ENCODE peak calls at places on chromosomes 12 and 14, in six cellular contexts. I is ovary, G is uterus, O is tibial artery, R is body of pancreas, Z is astrocyte. J is an unnamed sample.
A peak's percentile ranks its signal among the peaks of the same experiment; 100 is the strongest.

GRCh38 chr12:112010415-112011344 is 2.3 kb downstream of the TMEM116 start:
- DNase-seq in I (peak; percentile 30), G (no peak), O (no peak), R (no peak), Z (no peak), J (no peak)

GRCh38 chr14:77752266-77752665 is 8.7 kb downstream of the SNW1 start:
- DNase-seq in I (no peak), G (no peak), O (no peak), R (no peak), Z (no peak), J (no peak)

GRCh38 chr14:38310420-38310995 is 54.6 kb upstream of the CLEC14A start:
- DNase-seq in I (no peak), G (no peak), O (no peak), R (no peak), Z (no peak), J (no peak)

GRCh38 chr14:23435540-23436326 is at the start of gene MYH7:
- DNase-seq in I (no peak), G (no peak), O (peak; percentile 52), R (no peak), Z (no peak), J (peak; percentile 61)

GRCh38 chr12:132488127-132489077 is 1.5 kb upstream of the FBRSL1 start:
- DNase-seq in I (peak; percentile 56), G (peak; percentile 40), O (no peak), R (no peak), Z (no peak), J (peak; percentile 75)

GRCh38 chr12:101855364-101855884 is 22.0 kb upstream of the DRAM1 start:
- DNase-seq in I (no peak), G (no peak), O (no peak), R (no peak), Z (peak; percentile 46), J (no peak)

GRCh38 chr12:13093850-13094225 is 9.6 kb downstream of the GSG1 start:
- DNase-seq in I (no peak), G (no peak), O (no peak), R (no peak), Z (peak; percentile 57), J (no peak)

GRCh38 chr12:26623136-26623535 is 209.9 kb downstream of the ITPR2 start:
- DNase-seq in I (no peak), G (no peak), O (no peak), R (no peak), Z (no peak), J (no peak)

GRCh38 chr14:50823763-50824636 is 7.0 kb downstream of the NIN start:
- DNase-seq in I (no peak), G (no peak), O (no peak), R (peak; percentile 59), Z (no peak), J (no peak)

GRCh38 chr12:48767047-48767446 is 21.8 kb downstream of the ADCY6 start:
- DNase-seq in I (no peak), G (peak; percentile 51), O (no peak), R (peak; percentile 22), Z (no peak), J (peak; percentile 69)

GRCh38 chr12:70709022-70709421 is 71.8 kb upstream of the PTPRB start:
- DNase-seq in I (no peak), G (no peak), O (no peak), R (no peak), Z (no peak), J (no peak)

GRCh38 chr14:53956427-53957201 is at the start of gene BMP4:
- DNase-seq in I (peak; percentile 84), G (peak; percentile 83), O (peak; percentile 95), R (peak; percentile 53), Z (peak; percentile 46), J (peak; percentile 84)

GRCh38 chr12:80186727-80187217 is 87.4 kb downstream of the OTOGL start:
- DNase-seq in I (peak; percentile 26), G (peak; percentile 82), O (peak; percentile 69), R (peak; percentile 75), Z (peak; percentile 92), J (peak; percentile 64)

GRCh38 chr12:120262852-120263724 is 2.4 kb downstream of the PXN start:
- DNase-seq in I (no peak), G (no peak), O (peak; percentile 80), R (no peak), Z (no peak), J (no peak)

GRCh38 chr12:48002773-48003218 is 1.5 kb downstream of the COL2A1 start:
- DNase-seq in I (peak; percentile 59), G (no peak), O (no peak), R (peak; percentile 42), Z (peak; percentile 19), J (no peak)

GRCh38 chr12:13247596-13247995 is 51.1 kb downstream of the EMP1 start:
- DNase-seq in I (no peak), G (no peak), O (no peak), R (no peak), Z (no peak), J (no peak)

GRCh38 chr14:70789361-70789760 is 20.0 kb downstream of the MAP3K9 start:
- DNase-seq in I (peak; percentile 55), G (no peak), O (no peak), R (no peak), Z (peak; percentile 61), J (no peak)

GRCh38 chr14:85197976-85198375 is 332.0 kb upstream of the FLRT2 start:
- DNase-seq in I (no peak), G (no peak), O (no peak), R (no peak), Z (no peak), J (no peak)

GRCh38 chr12:98329589-98329988 is 185.8 kb upstream of the TMPO start:
- DNase-seq in I (no peak), G (no peak), O (no peak), R (no peak), Z (no peak), J (no peak)

GRCh38 chr12:131808744-131809371 is 19.3 kb upstream of the MMP17 start:
- DNase-seq in I (no peak), G (no peak), O (no peak), R (no peak), Z (no peak), J (no peak)

GRCh38 chr14:89481167-89481566 is 64.1 kb upstream of the FOXN3 start:
- DNase-seq in I (no peak), G (no peak), O (peak; percentile 85), R (no peak), Z (no peak), J (peak; percentile 94)

GRCh38 chr12:23751641-23752040 is 197.8 kb downstream of the SOX5 start:
- DNase-seq in I (no peak), G (no peak), O (no peak), R (no peak), Z (no peak), J (no peak)

GRCh38 chr12:78121969-78122610 is 291.4 kb downstream of the NAV3 start:
- DNase-seq in I (no peak), G (no peak), O (no peak), R (no peak), Z (peak; percentile 44), J (no peak)

GRCh38 chr12:115897718-115898117 is 379.8 kb downstream of the MED13L start:
- DNase-seq in I (no peak), G (no peak), O (no peak), R (no peak), Z (peak; percentile 9), J (no peak)

GRCh38 chr14:89252887-89253532 is 164.0 kb downstream of the FOXN3 start:
- DNase-seq in I (no peak), G (no peak), O (peak; percentile 79), R (no peak), Z (no peak), J (no peak)

DNA sequence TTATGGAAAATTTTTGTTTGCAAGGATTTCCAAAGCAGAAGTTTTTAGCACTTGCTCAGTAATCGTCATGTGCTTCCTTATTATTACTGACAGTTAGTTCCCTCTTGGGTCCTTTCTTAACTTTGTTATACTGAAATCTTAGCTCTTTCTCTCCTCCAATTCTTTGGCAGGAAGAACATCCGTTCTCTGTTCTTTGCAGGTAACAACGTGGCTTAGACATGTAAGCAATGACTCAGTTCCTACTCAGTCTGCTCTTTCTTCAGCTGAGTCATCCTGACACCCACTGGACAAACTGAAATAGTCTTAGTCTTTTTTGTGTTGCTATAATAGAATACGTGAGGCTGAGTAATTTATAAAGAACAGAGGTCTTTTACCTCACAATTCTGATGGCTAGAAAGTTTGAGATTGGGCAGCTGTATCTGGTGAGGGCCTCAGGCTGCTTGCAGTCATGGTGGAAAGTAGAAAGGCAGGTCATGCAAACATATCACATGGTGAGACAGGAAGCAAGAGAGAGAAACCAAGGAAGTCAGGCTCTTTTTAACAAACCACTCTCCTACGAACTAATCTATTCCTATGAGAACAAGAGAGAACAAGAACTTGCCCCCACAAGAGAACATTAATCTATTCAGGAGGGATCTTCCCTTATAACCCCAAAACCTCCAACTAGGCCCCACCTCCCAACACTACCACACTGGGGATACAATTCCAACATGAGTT is 49.2 kb downstream of the TESPA1 start:
- DNase-seq in I (no peak), G (no peak), O (no peak), R (peak; percentile 13), Z (peak; percentile 96), J (no peak)
- TF ChIP-seq CTCF in I (no peak), G (no peak), O (no peak), R (no peak), Z (no peak), J (no peak)

GRCh38 chr12:2265461-2266167 is 212.8 kb downstream of the CACNA1C start:
- DNase-seq in I (peak; percentile 11), G (no peak), O (peak; percentile 41), R (no peak), Z (peak; percentile 69), J (no peak)
- H3K4me1 ChIP-seq in I (no peaks in the 10 kb centered on the region), G (peaks cover 21% of the 10 kb centered on the region), O (peaks cover 90% of the 10 kb centered on the region), R (no peaks in the 10 kb centered on the region), Z (peaks cover 57% of the 10 kb centered on the region), J (peaks cover 64% of the 10 kb centered on the region)

DNA sequence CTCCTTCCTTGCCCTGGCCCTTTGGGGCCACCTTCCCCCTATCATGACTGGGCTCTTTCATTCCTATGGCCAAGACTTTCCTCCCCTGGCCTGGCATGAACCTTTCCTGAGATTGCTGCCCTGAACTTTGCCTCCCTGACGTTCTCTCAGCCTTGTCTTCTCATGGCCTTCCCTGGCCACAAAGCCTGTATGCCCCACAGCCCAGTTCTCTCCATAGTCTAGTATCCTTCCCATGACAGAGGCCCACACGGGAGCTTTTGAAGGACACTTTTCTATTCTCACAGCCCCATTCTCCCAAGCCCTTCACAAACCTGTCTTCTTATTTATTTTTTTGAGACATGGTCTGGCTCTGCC is 4.5 kb upstream of the RNU7-1 start:
- DNase-seq in I (no peak), G (no peak), O (no peak), R (no peak), Z (no peak), J (no peak)
- H3K27ac ChIP-seq in I (peak overlapping the region; percentile 93), G (peak overlapping the region; percentile 97), O (no peak overlapping the region), R (no peak overlapping the region), Z (no peak overlapping the region), J (no peak overlapping the region)

DNA sequence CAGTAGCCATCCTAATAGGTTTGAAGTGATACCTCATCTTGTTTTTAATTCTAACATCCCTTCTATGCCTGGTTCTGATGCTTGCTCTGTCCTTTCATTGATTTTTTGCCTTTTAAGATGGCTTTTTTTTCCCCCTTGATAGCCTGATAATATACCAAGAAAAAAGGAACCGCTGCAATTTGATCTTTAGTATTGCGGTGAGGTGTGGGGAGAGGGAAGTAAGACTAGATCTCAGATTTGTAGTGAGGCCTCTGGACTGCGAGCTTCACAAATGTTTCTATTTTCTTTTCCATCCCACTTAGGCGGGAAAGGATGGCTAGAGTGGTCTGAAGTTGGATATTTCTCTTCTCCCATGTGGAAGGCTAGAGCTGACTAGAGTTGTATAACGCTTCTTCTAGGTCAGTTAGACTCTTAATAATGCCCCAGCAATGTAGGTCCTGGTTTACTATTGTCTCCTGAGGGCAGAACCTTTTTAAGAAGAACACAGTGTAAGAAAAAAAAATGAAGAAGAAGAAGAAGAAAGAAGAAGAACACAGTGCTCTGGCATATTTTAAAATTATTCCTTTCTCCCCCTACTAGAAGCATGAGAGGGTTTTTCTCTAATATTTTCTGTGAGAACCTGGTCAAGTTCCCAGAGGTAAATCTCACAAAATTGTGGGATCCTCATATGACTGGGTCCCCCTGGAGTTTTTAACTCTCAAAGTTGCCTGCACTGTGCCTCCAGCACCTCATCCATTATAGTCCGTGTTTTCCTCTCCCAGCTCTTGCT is 11.9 kb upstream of the KLRB1 start:
- DNase-seq in I (no peak), G (no peak), O (no peak), R (no peak), Z (no peak), J (no peak)
- TF ChIP-seq CTCF in I (no peak), G (no peak), O (no peak), R (no peak), Z (no peak), J (no peak)

J was measured in right atrium auricular region.